ENCODE peak calls at places on chromosomes 12 and 14, in four cellular contexts. N, R, V and P are unnamed samples.

GRCh38 chr12:57452937-57453509 is 2.1 kb upstream of the INHBE start:
- DNase-seq in V (peak), N (peak), R (peak), P (peak)

GRCh38 chr14:88463318-88463717 is 77.9 kb downstream of the SPATA7 start:
- DNase-seq in V (no peak), R (no peak), N (peak), P (no peak)

GRCh38 chr12:57630891-57631433 is 2.0 kb downstream of the B4GALNT1 start:
- DNase-seq in R (no peak), V (peak), N (no peak), P (no peak)

GRCh38 chr14:46951103-46951502 is 299.5 kb upstream of the RPL10L start:
- DNase-seq in N (no peak), V (no peak), R (no peak), P (no peak)

GRCh38 chr14:87492556-87492955 is 500.4 kb downstream of the GALC start:
- DNase-seq in R (no peak), V (no peak), N (no peak), P (no peak)

GRCh38 chr14:36988568-36988967 is 183.8 kb downstream of the SLC25A21 start:
- DNase-seq in N (no peak), R (peak), V (no peak), P (peak)

GRCh38 chr12:76919388-76920181 is 40.8 kb upstream of the CSRP2 start:
- DNase-seq in V (no peak), N (no peak), R (no peak), P (no peak)

GRCh38 chr14:67940476-67940875 is 120.9 kb downstream of the RAD51B start:
- DNase-seq in R (no peak), N (peak), V (no peak), P (peak)

GRCh38 chr14:67765192-67765834 is 51.1 kb downstream of the ZFYVE26 start:
- DNase-seq in R (no peak), V (no peak), N (no peak), P (no peak)

GRCh38 chr14:64504897-64505771 is 564 bp downstream of the ZBTB1 start:
- DNase-seq in V (peak), N (peak), R (peak), P (peak)

GRCh38 chr14:30214456-30215090 is 286.9 kb upstream of the PRKD1 start:
- DNase-seq in N (peak), R (peak), V (no peak), P (peak)

GRCh38 chr12:3061129-3061857 is 15.9 kb upstream of the TSPAN9 start:
- DNase-seq in R (peak), V (no peak), N (no peak), P (peak)

GRCh38 chr12:47039756-47040155 is 39.7 kb upstream of the PCED1B start:
- DNase-seq in R (no peak), N (no peak), V (no peak), P (no peak)

GRCh38 chr12:112121780-112122565 is 3.4 kb upstream of the TRAFD1 start:
- DNase-seq in V (peak), N (no peak), R (peak), P (peak)

GRCh38 chr12:27555928-27556778 is 32.1 kb downstream of the PPFIBP1 start:
- DNase-seq in R (peak), N (no peak), V (no peak), P (peak)

GRCh38 chr12:101436146-101436545 is 28.6 kb upstream of the ARL1 start:
- DNase-seq in V (no peak), R (no peak), N (no peak), P (no peak)

GRCh38 chr12:93032748-93033147 is 103.7 kb upstream of the EEA1 start:
- DNase-seq in N (no peak), V (no peak), R (peak), P (peak)

GRCh38 chr12:31306871-31307270 is 19.1 kb downstream of the SINHCAF start:
- DNase-seq in R (no peak), N (no peak), V (no peak), P (no peak)

GRCh38 chr12:53862831-53863230 is 75.8 kb upstream of the HOXC13 start:
- DNase-seq in V (no peak), N (no peak), R (no peak), P (no peak)

GRCh38 chr12:32024884-32025599 is 65.8 kb downstream of the RESF1 start:
- DNase-seq in R (peak), V (no peak), N (peak), P (no peak)

DNA sequence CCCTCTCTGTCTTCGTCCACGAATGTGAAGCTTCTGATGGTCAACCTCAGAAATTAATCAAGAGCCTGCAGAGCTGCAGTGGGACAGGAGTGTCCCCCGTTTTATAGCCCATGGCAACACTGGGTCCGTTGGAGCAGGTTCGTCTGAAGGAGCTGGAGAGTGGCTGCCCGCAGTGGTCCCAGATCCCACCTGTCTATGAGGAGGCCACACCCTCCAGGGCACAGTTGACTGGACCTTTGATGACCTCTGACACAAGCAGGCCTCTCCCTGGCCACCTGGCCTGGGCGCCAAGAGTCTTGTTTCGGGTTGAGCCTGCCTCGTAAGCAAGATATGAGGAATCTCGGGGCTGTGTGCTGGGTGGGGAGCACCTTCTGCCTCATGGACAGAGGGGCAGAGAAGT is 100.7 kb upstream of the SFSWAP start:
- DNase-seq in R (no peak), N (no peak), V (no peak), P (no peak)
- H3K4me2 ChIP-seq in R (no peak), N (no peak), V (no peak), P (no peak)

GRCh38 chr12:87661770-87662402 is 367.3 kb downstream of the C12orf50 start:
- DNase-seq in N (no peak), R (no peak), V (no peak), P (no peak)

GRCh38 chr12:87670448-87670847 is 358.8 kb downstream of the C12orf50 start:
- DNase-seq in V (peak), R (no peak), N (no peak), P (no peak)

GRCh38 chr12:87671757-87672156 is 357.4 kb downstream of the C12orf50 start:
- DNase-seq in V (no peak), N (no peak), R (peak), P (peak)

GRCh38 chr12:87667378-87667777 is 361.8 kb downstream of the C12orf50 start:
- DNase-seq in N (no peak), R (peak), V (no peak), P (peak)
- TF ChIP-seq CTCF in N (no peak), R (no peak), V (no peak), P (peak)

DNA sequence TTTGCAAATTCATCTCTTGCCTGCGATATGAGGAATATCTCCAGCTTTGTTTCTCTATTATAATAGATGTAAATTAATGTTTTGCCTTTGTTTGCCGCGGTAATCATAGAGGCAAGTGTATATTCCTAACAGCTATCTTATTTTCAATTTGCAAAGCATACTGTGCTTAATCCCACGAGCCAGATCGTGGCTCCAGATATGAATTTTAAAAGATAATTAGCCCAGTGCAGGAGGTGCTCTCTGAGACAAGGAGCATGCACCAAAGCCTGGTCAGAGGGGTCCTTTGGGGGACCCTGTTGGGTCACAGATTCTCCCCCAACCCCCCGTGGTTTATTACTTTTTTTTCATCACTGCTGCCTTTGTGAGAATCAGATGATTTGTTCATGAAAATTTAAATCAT is 1087.5 kb downstream of the BCL11B start:
- DNase-seq in R (no peak), V (no peak), N (no peak), P (no peak)
- H3K4me2 ChIP-seq in R (no peak), V (no peak), N (no peak), P (no peak)

GRCh38 chr12:96617178-96617577 is 127.8 kb downstream of the CFAP54 start:
- DNase-seq in V (no peak), N (no peak), R (no peak), P (no peak)
- TF ChIP-seq CTCF in V (peak), N (no peak), R (no peak), P (no peak)

GRCh38 chr14:52124791-52125661 is 56.2 kb upstream of the NID2 start:
- DNase-seq in V (peak), R (peak), N (no peak), P (peak)

GRCh38 chr14:52131640-52132320 is 62.9 kb upstream of the NID2 start:
- DNase-seq in R (peak), V (peak), N (peak), P (peak)

GRCh38 chr14:52121441-52121840 is 52.6 kb upstream of the NID2 start:
- DNase-seq in V (no peak), N (no peak), R (no peak), P (no peak)

GRCh38 chr14:52129733-52130132 is 60.9 kb upstream of the NID2 start:
- DNase-seq in V (no peak), N (no peak), R (no peak), P (no peak)

DNA sequence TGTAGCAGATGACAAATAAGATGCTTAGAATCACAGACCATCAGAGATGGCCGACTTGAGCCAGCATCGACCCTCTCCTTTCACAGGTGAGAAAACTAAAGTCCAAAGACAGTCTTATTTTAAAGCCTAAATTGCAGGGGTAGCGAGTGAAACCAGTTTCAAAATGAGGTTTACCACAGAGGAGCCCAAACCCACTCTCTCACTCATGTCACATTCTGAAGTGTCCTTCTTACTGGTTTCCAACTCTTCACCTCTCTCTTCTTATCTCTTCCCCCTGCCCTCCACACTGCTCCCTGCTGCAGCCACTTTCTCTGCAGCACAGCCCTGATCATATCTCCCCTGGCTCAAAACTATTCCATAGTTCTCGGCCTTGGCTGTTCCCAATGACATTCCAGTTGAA is 57.0 kb upstream of the NID2 start:
- DNase-seq in V (no peak), N (no peak), R (no peak), P (no peak)
- H3K4me2 ChIP-seq in V (no peak), N (no peak), R (peak), P (peak)

DNA sequence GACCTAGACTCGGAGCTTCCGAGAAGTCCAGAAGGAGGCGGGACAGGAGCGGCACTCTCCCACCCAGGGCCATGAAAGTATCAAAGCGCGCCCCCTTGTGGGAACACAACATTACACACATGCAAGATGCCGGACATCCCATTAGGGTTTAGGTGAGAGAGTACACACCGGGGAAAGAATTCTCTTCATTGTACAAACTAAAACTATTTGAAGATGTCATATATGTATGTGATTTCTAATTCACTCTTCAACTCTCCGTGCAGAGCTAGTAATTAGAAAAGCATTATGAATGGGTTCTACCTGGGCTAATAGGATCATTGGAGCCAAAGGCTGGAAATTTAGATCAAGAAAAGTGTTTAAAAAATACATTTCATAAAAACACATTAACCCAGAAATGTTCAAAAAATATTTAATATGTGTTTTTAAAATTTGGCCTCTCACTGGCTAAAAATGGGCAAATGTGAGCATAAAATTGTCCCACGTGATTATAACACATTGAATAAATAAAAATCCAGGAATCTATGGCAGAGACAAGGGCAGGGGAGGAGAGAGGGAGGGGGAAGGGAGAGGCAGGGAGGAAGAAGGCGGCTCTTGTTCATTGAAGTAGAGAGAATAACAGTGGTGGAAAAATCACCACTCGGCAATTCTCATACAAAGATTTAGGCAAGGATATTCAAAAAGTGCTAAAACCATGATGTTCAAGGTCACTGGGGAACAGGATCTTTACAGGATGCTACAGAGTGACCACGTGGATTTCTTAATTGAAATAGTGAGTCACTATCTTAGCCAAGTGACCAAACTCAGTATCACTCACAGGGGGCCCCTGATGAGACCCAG is 38.9 kb downstream of the FBXO21 start:
- DNase-seq in N (peak), V (peak), R (peak), P (no peak)
- TF ChIP-seq CTCF in N (peak), V (peak), R (peak), P (peak)

GRCh38 chr14:22448905-22449611 is 140.0 kb downstream of the DAD1 start:
- DNase-seq in N (no peak), R (no peak), V (no peak), P (no peak)
- H3K4me2 ChIP-seq in N (no peak), R (no peak), V (no peak), P (peak)